ENCODE peak calls at places on chromosome 14, in four cellular contexts. One of them, this sample, is unnamed.

GRCh38 chr14:29278301-29278700 is 511.7 kb downstream of the FOXG1 start:
- DNase-seq in A549: no peak
- DNase-seq in HepG2: no peak
- DNase-seq in GM12878: no peak
- DNase-seq in this sample: no peak

GRCh38 chr14:73235531-73236155 is 1.7 kb upstream of the PAPLN start:
- DNase-seq in A549: no peak
- DNase-seq in HepG2: no peak
- DNase-seq in GM12878: no peak
- DNase-seq in this sample: no peak

GRCh38 chr14:106286697-106287290 is 760.4 kb downstream of the TMEM121 start:
- DNase-seq in A549: peak
- DNase-seq in HepG2: no peak
- DNase-seq in GM12878: no peak
- DNase-seq in this sample: peak

GRCh38 chr14:29039171-29039570 is 272.6 kb downstream of the FOXG1 start:
- DNase-seq in A549: no peak
- DNase-seq in HepG2: no peak
- DNase-seq in GM12878: no peak
- DNase-seq in this sample: no peak

GRCh38 chr14:99035712-99036593 is 236.0 kb downstream of the BCL11B start:
- DNase-seq in A549: peak
- DNase-seq in HepG2: peak
- DNase-seq in GM12878: no peak
- DNase-seq in this sample: no peak

GRCh38 chr14:45679852-45680251 is 426.9 kb upstream of the MIS18BP1 start:
- DNase-seq in A549: peak
- DNase-seq in HepG2: no peak
- DNase-seq in GM12878: no peak
- DNase-seq in this sample: no peak

GRCh38 chr14:24818054-24818822 is 184.2 kb upstream of the GZMB start:
- DNase-seq in A549: no peak
- DNase-seq in HepG2: peak
- DNase-seq in GM12878: no peak
- DNase-seq in this sample: no peak

GRCh38 chr14:73870525-73871235 is 16.0 kb upstream of the ZNF410 start:
- DNase-seq in A549: no peak
- DNase-seq in HepG2: no peak
- DNase-seq in GM12878: no peak
- DNase-seq in this sample: no peak

GRCh38 chr14:99936056-99936455 is 129.2 kb upstream of the EVL start:
- DNase-seq in A549: no peak
- DNase-seq in HepG2: no peak
- DNase-seq in GM12878: no peak
- DNase-seq in this sample: no peak

GRCh38 chr14:32679927-32680612 is 258.6 kb upstream of the NPAS3 start:
- DNase-seq in A549: no peak
- DNase-seq in HepG2: no peak
- DNase-seq in GM12878: no peak
- DNase-seq in this sample: no peak

GRCh38 chr14:22835505-22835904 is 880 bp upstream of the MMP14 start:
- DNase-seq in A549: no peak
- DNase-seq in HepG2: no peak
- DNase-seq in GM12878: no peak
- DNase-seq in this sample: no peak

GRCh38 chr14:96091149-96091693 is 52.1 kb downstream of the C14orf132 start:
- DNase-seq in A549: no peak
- DNase-seq in HepG2: no peak
- DNase-seq in GM12878: no peak
- DNase-seq in this sample: no peak

GRCh38 chr14:67599698-67600561 is at the start of gene PIGH:
- DNase-seq in A549: peak
- DNase-seq in HepG2: peak
- DNase-seq in GM12878: peak
- DNase-seq in this sample: peak

GRCh38 chr14:67607646-67608045 is 7.6 kb upstream of the PIGH start:
- DNase-seq in A549: no peak
- DNase-seq in HepG2: no peak
- DNase-seq in GM12878: no peak
- DNase-seq in this sample: no peak

GRCh38 chr14:67602995-67603545 is 3.0 kb upstream of the PIGH start:
- DNase-seq in A549: no peak
- DNase-seq in HepG2: no peak
- DNase-seq in GM12878: peak
- DNase-seq in this sample: no peak

GRCh38 chr14:67602071-67602470 is 2.0 kb upstream of the PIGH start:
- DNase-seq in A549: no peak
- DNase-seq in HepG2: no peak
- DNase-seq in GM12878: no peak
- DNase-seq in this sample: no peak
- H3K27ac ChIP-seq in A549: no peak
- H3K27ac ChIP-seq in HepG2: no peak
- H3K27ac ChIP-seq in GM12878: no peak
- H3K27ac ChIP-seq in this sample: no peak

DNA sequence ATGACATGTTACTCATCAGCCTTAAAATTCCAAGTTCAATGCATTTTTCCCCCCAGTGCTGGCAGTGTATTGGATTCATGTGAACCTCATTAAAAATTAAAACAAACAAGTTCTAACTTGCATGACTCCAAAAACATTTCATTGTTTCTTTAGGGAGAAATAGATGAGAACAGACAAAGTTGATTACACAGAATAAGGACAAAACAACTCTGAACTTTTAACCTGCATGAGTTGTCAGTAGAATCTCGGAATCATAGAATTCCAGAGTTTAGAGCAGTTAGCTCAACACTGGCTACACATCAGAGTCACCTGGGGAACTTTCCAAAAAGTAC is 127.5 kb downstream of the TMX1 start:
- DNase-seq in A549: no peak
- DNase-seq in HepG2: no peak
- DNase-seq in GM12878: no peak
- DNase-seq in this sample: no peak
- TF ChIP-seq CHD4 in A549: no peak
- TF ChIP-seq CHD4 in HepG2: no peak
- TF ChIP-seq CHD4 in GM12878: no peak
- TF ChIP-seq CHD4 in this sample: no peak

GRCh38 chr14:38592764-38593442 is 337.0 kb upstream of the CLEC14A start:
- DNase-seq in A549: no peak
- DNase-seq in HepG2: no peak
- DNase-seq in GM12878: no peak
- DNase-seq in this sample: no peak
- H3K27ac ChIP-seq in A549: no peak
- H3K27ac ChIP-seq in HepG2: no peak
- H3K27ac ChIP-seq in GM12878: no peak
- H3K27ac ChIP-seq in this sample: no peak

GRCh38 chr14:101362529-101363260 is 198.6 kb upstream of the DIO3 start:
- DNase-seq in A549: no peak
- DNase-seq in HepG2: no peak
- DNase-seq in GM12878: no peak
- DNase-seq in this sample: no peak

GRCh38 chr14:101365329-101366158 is 195.8 kb upstream of the DIO3 start:
- DNase-seq in A549: no peak
- DNase-seq in HepG2: no peak
- DNase-seq in GM12878: no peak
- DNase-seq in this sample: no peak

GRCh38 chr14:101363261-101363555 is 198.1 kb upstream of the DIO3 start:
- DNase-seq in A549: no peak
- DNase-seq in HepG2: no peak
- DNase-seq in GM12878: no peak
- DNase-seq in this sample: no peak

GRCh38 chr14:101364503-101365328 is 196.6 kb upstream of the DIO3 start:
- DNase-seq in A549: no peak
- DNase-seq in HepG2: no peak
- DNase-seq in GM12878: no peak
- DNase-seq in this sample: no peak

DNA sequence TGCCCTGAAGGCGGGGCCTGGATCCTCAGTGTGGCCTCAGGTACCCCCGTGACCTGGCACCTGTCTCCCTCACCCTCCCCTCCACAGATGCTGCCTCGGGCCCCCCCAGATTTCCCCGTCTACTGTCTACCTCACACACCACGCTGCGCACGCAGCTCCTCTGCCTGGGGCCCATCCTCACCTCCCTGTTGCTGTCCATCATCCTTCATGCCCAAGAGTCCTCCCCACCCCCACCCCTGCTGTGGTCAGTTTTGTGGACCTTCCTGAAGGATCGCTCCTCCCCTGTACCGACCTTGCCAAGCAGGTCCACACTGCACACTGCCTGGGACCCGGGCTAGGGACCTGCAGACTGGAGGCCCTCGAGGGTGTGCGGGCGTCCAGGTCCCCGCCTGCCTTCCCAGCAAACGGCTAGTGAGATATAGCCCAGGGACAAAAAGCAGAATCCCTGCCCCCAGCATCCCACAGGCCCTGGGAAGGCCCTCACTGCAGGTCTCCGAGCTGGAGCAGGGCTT is 197.4 kb upstream of the DIO3 start:
- DNase-seq in A549: no peak
- DNase-seq in HepG2: no peak
- DNase-seq in GM12878: no peak
- DNase-seq in this sample: no peak
- TF ChIP-seq CHD4 in A549: no peak
- TF ChIP-seq CHD4 in HepG2: no peak
- TF ChIP-seq CHD4 in GM12878: no peak
- TF ChIP-seq CHD4 in this sample: no peak

DNA sequence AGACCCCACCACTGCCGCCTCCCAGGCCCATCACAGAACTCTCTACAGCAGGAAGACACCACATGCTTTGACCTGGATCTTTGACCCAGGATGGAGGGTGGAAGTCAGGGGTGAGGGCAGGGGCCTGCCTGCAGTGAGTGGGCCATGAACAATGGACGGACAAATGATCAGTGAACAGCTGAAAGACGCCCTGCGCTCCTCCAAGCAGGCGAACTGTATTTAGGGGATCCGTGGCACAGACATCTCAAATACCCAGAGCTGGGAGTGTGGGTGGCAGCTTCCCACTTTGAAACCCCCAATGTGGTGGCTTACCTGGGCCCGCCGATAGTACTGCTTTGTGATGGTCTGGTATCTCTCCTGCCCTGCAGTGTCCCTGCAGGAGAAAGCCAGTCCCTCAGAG is 8.7 kb upstream of the GPX2 start:
- DNase-seq in A549: no peak
- DNase-seq in HepG2: no peak
- DNase-seq in GM12878: no peak
- DNase-seq in this sample: no peak
- H3K27ac ChIP-seq in A549: no peak
- H3K27ac ChIP-seq in HepG2: no peak
- H3K27ac ChIP-seq in GM12878: no peak
- H3K27ac ChIP-seq in this sample: no peak

GRCh38 chr14:68738559-68738958 is 54.3 kb downstream of the ZFP36L1 start:
- DNase-seq in A549: no peak
- DNase-seq in HepG2: no peak
- DNase-seq in GM12878: no peak
- DNase-seq in this sample: no peak

GRCh38 chr14:68735836-68736235 is 57.0 kb downstream of the ZFP36L1 start:
- DNase-seq in A549: no peak
- DNase-seq in HepG2: no peak
- DNase-seq in GM12878: no peak
- DNase-seq in this sample: no peak

GRCh38 chr14:68739701-68740100 is 53.2 kb downstream of the ZFP36L1 start:
- DNase-seq in A549: no peak
- DNase-seq in HepG2: no peak
- DNase-seq in GM12878: no peak
- DNase-seq in this sample: peak

GRCh38 chr14:68734231-68734732 is 58.6 kb downstream of the ZFP36L1 start:
- DNase-seq in A549: no peak
- DNase-seq in HepG2: no peak
- DNase-seq in GM12878: peak
- DNase-seq in this sample: no peak

DNA sequence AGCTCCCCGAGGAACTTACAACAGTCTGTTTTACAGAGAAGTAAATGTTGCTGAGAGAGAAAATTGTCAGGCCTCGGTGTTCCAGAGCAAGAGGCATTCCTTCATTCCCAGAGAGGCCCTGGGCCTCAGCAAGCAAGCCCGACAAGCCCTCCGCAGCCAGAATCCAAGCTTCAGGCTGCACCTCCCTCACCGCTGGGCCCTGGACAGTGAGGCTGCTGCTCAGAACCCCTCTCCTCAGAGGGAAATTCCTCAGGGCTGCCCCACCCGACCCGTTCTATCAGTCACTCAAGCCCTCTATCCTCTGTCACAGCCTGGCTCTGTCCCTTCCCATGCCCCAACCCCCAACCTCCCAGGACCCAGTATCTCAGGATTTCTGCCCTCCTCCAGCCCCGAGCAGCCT is 56.3 kb downstream of the ZFP36L1 start:
- DNase-seq in A549: no peak
- DNase-seq in HepG2: no peak
- DNase-seq in GM12878: no peak
- DNase-seq in this sample: no peak
- TF ChIP-seq CHD4 in A549: no peak
- TF ChIP-seq CHD4 in HepG2: no peak
- TF ChIP-seq CHD4 in GM12878: no peak
- TF ChIP-seq CHD4 in this sample: no peak

DNA sequence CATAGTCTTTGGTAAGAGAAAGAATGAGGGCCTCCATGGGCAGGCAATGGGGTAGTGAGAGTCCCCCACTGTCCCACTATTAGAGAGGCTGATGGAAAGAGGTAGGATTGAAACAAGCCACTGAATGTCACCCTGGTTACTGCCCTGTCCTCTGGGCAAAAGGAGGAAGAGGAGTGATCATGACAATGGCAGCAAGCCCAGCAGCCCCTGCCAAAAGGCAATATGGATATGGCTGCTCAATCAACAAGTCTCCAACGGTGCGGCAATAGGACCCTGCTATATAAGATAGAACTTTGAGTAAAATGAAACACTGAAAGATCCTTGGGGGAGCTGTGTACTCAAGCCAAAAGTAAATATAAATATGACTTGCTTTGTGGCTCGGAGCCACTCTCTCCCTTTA is 6.1 kb downstream of the POMT2 start:
- DNase-seq in A549: no peak
- DNase-seq in HepG2: no peak
- DNase-seq in GM12878: no peak
- DNase-seq in this sample: no peak
- H3K27ac ChIP-seq in A549: peak
- H3K27ac ChIP-seq in HepG2: no peak
- H3K27ac ChIP-seq in GM12878: no peak
- H3K27ac ChIP-seq in this sample: no peak

GRCh38 chr14:87894920-87895319 is 98.1 kb downstream of the GALC start:
- DNase-seq in A549: no peak
- DNase-seq in HepG2: no peak
- DNase-seq in GM12878: no peak
- DNase-seq in this sample: no peak
- TF ChIP-seq CHD4 in A549: no peak
- TF ChIP-seq CHD4 in HepG2: no peak
- TF ChIP-seq CHD4 in GM12878: no peak
- TF ChIP-seq CHD4 in this sample: no peak

DNA sequence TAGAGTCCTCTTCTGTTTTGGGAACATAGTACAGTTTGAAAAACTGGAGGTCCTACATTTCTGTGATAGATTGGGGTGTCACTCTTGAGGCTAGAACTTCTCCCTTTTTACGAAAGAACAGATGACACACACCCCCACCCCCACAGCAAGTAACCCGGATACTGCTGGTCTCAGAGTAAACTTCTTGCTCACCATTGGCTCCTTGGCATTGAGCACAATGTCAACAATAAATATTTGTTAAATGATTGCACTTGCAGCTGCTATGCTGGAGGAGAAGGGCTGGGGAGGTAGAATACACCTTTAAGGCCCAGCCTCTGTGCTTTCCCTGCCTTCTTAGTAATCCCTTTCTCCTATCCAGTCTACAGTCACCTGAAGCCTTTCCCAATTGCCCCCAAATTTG is 149.8 kb downstream of the TGFB3 start:
- DNase-seq in A549: peak
- DNase-seq in HepG2: no peak
- DNase-seq in GM12878: no peak
- DNase-seq in this sample: peak
- H3K27ac ChIP-seq in A549: no peak
- H3K27ac ChIP-seq in HepG2: no peak
- H3K27ac ChIP-seq in GM12878: no peak
- H3K27ac ChIP-seq in this sample: peak

GRCh38 chr14:102786758-102787157 is 9.5 kb downstream of the TRAF3 start:
- DNase-seq in A549: no peak
- DNase-seq in HepG2: no peak
- DNase-seq in GM12878: no peak
- DNase-seq in this sample: no peak
- TF ChIP-seq CHD4 in A549: no peak
- TF ChIP-seq CHD4 in HepG2: no peak
- TF ChIP-seq CHD4 in GM12878: no peak
- TF ChIP-seq CHD4 in this sample: no peak